ENCODE peak calls at places on chromosomes 12 and 14, in four cellular contexts. W, F, Y and G are unnamed samples.

GRCh38 chr12:12733118-12733517 is 15.9 kb downstream of the CDKN1B start:
- DNase-seq in W (no peak), Y (no peak), F (no peak), G (no peak)

GRCh38 chr14:61215222-61216010 is 65.7 kb downstream of the TMEM30B start:
- DNase-seq in W (no peak), Y (no peak), F (no peak), G (no peak)

GRCh38 chr14:54597795-54598443 is 31.0 kb downstream of the SAMD4A start:
- DNase-seq in Y (no peak), F (no peak), W (no peak), G (no peak)

GRCh38 chr12:99387661-99388060 is 259.9 kb upstream of the GARIN6 start:
- DNase-seq in W (no peak), F (no peak), Y (no peak), G (no peak)

GRCh38 chr12:28479683-28480082 is 289.4 kb downstream of the CCDC91 start:
- DNase-seq in W (no peak), Y (no peak), F (no peak), G (no peak)

GRCh38 chr12:74747305-74747704 is 209.7 kb downstream of the ATXN7L3B start:
- DNase-seq in Y (no peak), F (no peak), W (no peak), G (no peak)

GRCh38 chr14:104294983-104295680 is 156.7 kb downstream of the KIF26A start:
- DNase-seq in F (no peak), Y (peak), W (no peak), G (no peak)

GRCh38 chr12:128644664-128645296 is 179.0 kb downstream of the SLC15A4 start:
- DNase-seq in F (no peak), Y (peak), W (no peak), G (no peak)

GRCh38 chr12:12819752-12820311 is 6.7 kb downstream of the DDX47 start:
- DNase-seq in F (no peak), W (no peak), Y (no peak), G (no peak)

GRCh38 chr12:51307655-51308593 is 16.1 kb downstream of the BIN2 start:
- DNase-seq in F (no peak), Y (no peak), W (no peak), G (no peak)

GRCh38 chr12:78096909-78097597 is 266.4 kb downstream of the NAV3 start:
- DNase-seq in F (no peak), W (no peak), Y (no peak), G (no peak)

GRCh38 chr12:4555804-4556203 is 6.2 kb upstream of the DYRK4 start:
- DNase-seq in Y (no peak), F (no peak), W (no peak), G (no peak)

GRCh38 chr14:64442300-64442988 is 22.9 kb upstream of the AKAP5 start:
- DNase-seq in F (no peak), Y (no peak), W (no peak), G (no peak)

GRCh38 chr12:131092911-131093901 is 139.5 kb downstream of the ADGRD1 start:
- DNase-seq in Y (peak), F (no peak), W (no peak), G (no peak)

GRCh38 chr12:4843907-4844306 is 65.8 kb upstream of the KCNA1 start:
- DNase-seq in Y (no peak), F (no peak), W (no peak), G (no peak)

GRCh38 chr12:132953771-132954170 is 2.3 kb downstream of the ZNF605 start:
- DNase-seq in W (no peak), F (no peak), Y (no peak), G (no peak)

GRCh38 chr14:94655169-94655710 is 43.0 kb downstream of the SERPINA3 start:
- DNase-seq in F (no peak), Y (no peak), W (no peak), G (no peak)

GRCh38 chr12:116885496-116885895 is 4.3 kb upstream of the HRK start:
- DNase-seq in Y (no peak), F (no peak), W (no peak), G (no peak)

GRCh38 chr12:115010324-115010995 is 326.5 kb upstream of the TBX3 start:
- DNase-seq in Y (peak), W (no peak), F (no peak), G (no peak)

GRCh38 chr12:121404734-121405133 is 4.8 kb downstream of the RNF34 start:
- DNase-seq in F (no peak), W (no peak), Y (no peak), G (no peak)

GRCh38 chr12:59650594-59651229 is 54.9 kb downstream of the SLC16A7 start:
- DNase-seq in F (no peak), Y (no peak), W (no peak), G (no peak)